ENCODE peak calls at places on chromosomes 6 and 20, in seven cellular contexts. U is SHP77; H is ELR; J is activated naive CD4-positive, alpha-beta T cell treated with Interleukin-2 at 50 U/mL for 16 hours; Q is esophagus squamous epithelium; G is right lobe of liver; K is brain microvascular endothelial cell. Z is an unnamed sample.

GRCh38 chr6:1821188-1822183 is 211.8 kb downstream of the FOXC1 start:
- DNase-seq in U (peak), H (peak), J (no peak), Q (no peak), G (no peak), K (peak), Z (no peak)

GRCh38 chr6:169371344-169372144 is 117.9 kb upstream of the THBS2 start:
- DNase-seq in U (no peak), H (peak), J (no peak), Q (no peak), G (no peak), K (no peak), Z (peak)

GRCh38 chr20:56631990-56632327 is 2.9 kb downstream of the TFAP2C start:
- DNase-seq in U (no peak), H (peak), J (no peak), Q (no peak), G (no peak), K (no peak), Z (no peak)

GRCh38 chr20:9884061-9884460 is 45.2 kb upstream of the PAK5 start:
- DNase-seq in U (no peak), H (peak), J (no peak), Q (no peak), G (no peak), K (no peak), Z (no peak)

GRCh38 chr20:2995796-2996195 is 47.6 kb upstream of the GNRH2 start:
- DNase-seq in U (no peak), H (no peak), J (no peak), Q (no peak), G (no peak), K (no peak), Z (no peak)

GRCh38 chr6:22886881-22887581 is 317.7 kb downstream of the HDGFL1 start:
- DNase-seq in U (no peak), H (peak), J (no peak), Q (no peak), G (no peak), K (peak), Z (peak)

GRCh38 chr6:145705561-145705960 is 29.8 kb downstream of the EPM2A start:
- DNase-seq in U (no peak), H (peak), J (no peak), Q (no peak), G (no peak), K (peak), Z (peak)

GRCh38 chr20:63169731-63170130 is 46.2 kb downstream of the YTHDF1 start:
- DNase-seq in U (no peak), H (no peak), J (no peak), Q (no peak), G (no peak), K (no peak), Z (no peak)

GRCh38 chr6:373773-374724 is 17.5 kb upstream of the IRF4 start:
- DNase-seq in U (no peak), H (peak), J (no peak), Q (no peak), G (peak), K (peak), Z (no peak)

GRCh38 chr6:19394687-19395086 is 442.5 kb upstream of the ID4 start:
- DNase-seq in U (no peak), H (no peak), J (no peak), Q (no peak), G (no peak), K (no peak), Z (no peak)

GRCh38 chr6:152087701-152088100 is 280.2 kb downstream of the ESR1 start:
- DNase-seq in U (no peak), H (no peak), J (no peak), Q (no peak), G (no peak), K (no peak), Z (no peak)

GRCh38 chr6:47428746-47429664 is 48.6 kb upstream of the CD2AP start:
- DNase-seq in U (no peak), H (no peak), J (no peak), Q (no peak), G (no peak), K (no peak), Z (no peak)

GRCh38 chr20:31698243-31698802 is 24.3 kb downstream of the BCL2L1 start:
- DNase-seq in U (no peak), H (no peak), J (no peak), Q (no peak), G (no peak), K (no peak), Z (no peak)

GRCh38 chr6:2589171-2589661 is 161.5 kb downstream of the MYLK4 start:
- DNase-seq in U (no peak), H (no peak), J (no peak), Q (no peak), G (no peak), K (no peak), Z (no peak)

GRCh38 chr6:135018961-135019360 is 35.7 kb downstream of the HBS1L start:
- DNase-seq in U (no peak), H (no peak), J (no peak), Q (no peak), G (no peak), K (no peak), Z (no peak)

GRCh38 chr6:52063584-52064400 is 23.6 kb downstream of the PKHD1 start:
- DNase-seq in U (peak), H (peak), J (peak), Q (no peak), G (no peak), K (peak), Z (peak)

GRCh38 chr6:167235005-167235404 is 56.1 kb upstream of the UNC93A start:
- DNase-seq in U (no peak), H (no peak), J (no peak), Q (no peak), G (no peak), K (no peak), Z (no peak)

GRCh38 chr6:135236732-135237131 is 55.6 kb downstream of the MYB start:
- DNase-seq in U (no peak), H (no peak), J (no peak), Q (no peak), G (no peak), K (no peak), Z (no peak)

GRCh38 chr6:80742481-80742880 is 636.0 kb downstream of the BCKDHB start:
- DNase-seq in U (peak), H (peak), J (no peak), Q (no peak), G (no peak), K (peak), Z (peak)

GRCh38 chr6:42339991-42340401 is 111.7 kb downstream of the TRERF1 start:
- DNase-seq in U (no peak), H (peak), J (peak), Q (no peak), G (no peak), K (no peak), Z (peak)

GRCh38 chr6:161048636-161049035 is 57.1 kb downstream of the MAP3K4 start:
- DNase-seq in U (no peak), H (no peak), J (no peak), Q (no peak), G (no peak), K (peak), Z (peak)

GRCh38 chr6:159126590-159126989 is 42.6 kb upstream of the FNDC1 start:
- DNase-seq in U (no peak), H (no peak), J (no peak), Q (no peak), G (no peak), K (no peak), Z (no peak)

GRCh38 chr20:29079769-29080690 is 2177.4 kb upstream of the DEFB115 start:
- DNase-seq in U (no peak), H (no peak), J (no peak), Q (no peak), G (peak), K (no peak), Z (peak)

GRCh38 chr6:11050735-11051134 is 6.6 kb upstream of the ELOVL2 start:
- DNase-seq in U (no peak), H (peak), J (no peak), Q (no peak), G (no peak), K (peak), Z (peak)

GRCh38 chr6:109449064-109449788 is 6.3 kb downstream of the MICAL1 start:
- DNase-seq in U (no peak), H (no peak), J (no peak), Q (no peak), G (no peak), K (no peak), Z (no peak)

GRCh38 chr20:54499111-54499510 is 23.7 kb downstream of the DOK5 start:
- DNase-seq in U (no peak), H (no peak), J (no peak), Q (no peak), G (no peak), K (no peak), Z (no peak)

GRCh38 chr6:167806061-167806700 is 20.5 kb upstream of the AFDN start:
- DNase-seq in U (no peak), H (no peak), J (no peak), Q (no peak), G (no peak), K (no peak), Z (no peak)

GRCh38 chr20:63947638-63948456 is 8.4 kb downstream of the UCKL1 start:
- DNase-seq in U (no peak), H (no peak), J (no peak), Q (no peak), G (no peak), K (no peak), Z (no peak)

GRCh38 chr6:40806479-40806878 is 219.3 kb upstream of the LRFN2 start:
- DNase-seq in U (no peak), H (peak), J (no peak), Q (no peak), G (no peak), K (no peak), Z (peak)

GRCh38 chr6:169291639-169292339 is 38.1 kb upstream of the THBS2 start:
- DNase-seq in U (no peak), H (no peak), J (no peak), Q (no peak), G (no peak), K (no peak), Z (no peak)

GRCh38 chr6:3108746-3109414 is 9.6 kb upstream of the BPHL start:
- DNase-seq in U (no peak), H (no peak), J (no peak), Q (no peak), G (no peak), K (no peak), Z (no peak)

GRCh38 chr6:44162876-44163625 is 4.4 kb downstream of the CAPN11 start:
- DNase-seq in U (no peak), H (no peak), J (no peak), Q (no peak), G (no peak), K (no peak), Z (peak)

GRCh38 chr20:278607-279571 is 11.7 kb downstream of the C20orf96 start:
- DNase-seq in U (no peak), H (no peak), J (no peak), Q (no peak), G (no peak), K (no peak), Z (no peak)

Z was measured in Daoy.